ENCODE peak calls at places on chromosomes 13 and 19, in nine cellular contexts. G is cardiac muscle cell, E is lower lobe of right lung, V is fibroblast of mammary gland, H is upper lobe of right lung, Y is stomach, J is epithelial cell of esophagus, T is neural progenitor cell, I is mammary epithelial cell. K is an unnamed sample.

GRCh38 chr13:76868451-76868850 is 17.8 kb downstream of the KCTD12 start:
- DNase-seq in G (no peak), E (no peak), V (no peak), H (no peak), Y (no peak), J (no peak), T (no peak), I (no peak), K (no peak)

GRCh38 chr19:18294467-18294864 is 13.0 kb upstream of the JUND start:
- DNase-seq in G (no peak), E (peak; percentile 72), V (no peak), H (no peak), Y (peak; percentile 66), J (peak; percentile 81), T (peak; percentile 50), I (peak; percentile 48), K (no peak)

GRCh38 chr13:82674546-82674945 is 1207.7 kb downstream of the SLITRK1 start:
- DNase-seq in G (no peak), E (no peak), V (no peak), H (no peak), Y (no peak), J (no peak), T (no peak), I (no peak), K (no peak)

GRCh38 chr19:54551293-54551692 is 22.3 kb upstream of the LILRA2 start:
- DNase-seq in G (no peak), E (no peak), V (no peak), H (no peak), Y (no peak), J (no peak), T (no peak), I (no peak), K (no peak)

GRCh38 chr13:48112896-48113525 is 18.1 kb upstream of the MED4 start:
- DNase-seq in G (no peak), E (no peak), V (no peak), H (no peak), Y (no peak), J (no peak), T (no peak), I (peak; percentile 79), K (no peak)

GRCh38 chr19:27660428-27660827 is 1552.5 kb downstream of the UQCRFS1 start:
- DNase-seq in G (no peak), E (no peak), V (no peak), H (no peak), Y (no peak), J (no peak), T (no peak), I (no peak), K (no peak)

GRCh38 chr13:20414475-20415287 is 111.0 kb downstream of the CRYL1 start:
- DNase-seq in G (no peak), E (no peak), V (no peak), H (no peak), Y (no peak), J (peak; percentile 23), T (no peak), I (no peak), K (no peak)

GRCh38 chr13:66556306-66556705 is 673.8 kb downstream of the PCDH9 start:
- DNase-seq in G (no peak), E (no peak), V (peak; percentile 38), H (no peak), Y (no peak), J (no peak), T (no peak), I (no peak), K (peak; percentile 50)

GRCh38 chr19:1591421-1592022 is 1.1 kb downstream of the MBD3 start:
- DNase-seq in G (peak; percentile 32), E (no peak), V (no peak), H (no peak), Y (no peak), J (no peak), T (peak; percentile 65), I (no peak), K (peak; percentile 13)

GRCh38 chr13:48232420-48233096 is 448 bp upstream of the ITM2B start:
- DNase-seq in G (no peak), E (no peak), V (peak; percentile 65), H (no peak), Y (peak; percentile 35), J (no peak), T (peak; percentile 18), I (no peak), K (peak; percentile 22)

GRCh38 chr19:32779082-32779481 is 59.5 kb downstream of the TDRD12 start:
- DNase-seq in G (no peak), E (no peak), V (no peak), H (no peak), Y (no peak), J (no peak), T (no peak), I (no peak), K (no peak)
- TF ChIP-seq CTCF in G (no peak), E (no peak), V (no peak), H (no peak), Y (no peak), J (no peak), T (no peak), I (no peak), K (no peak)

DNA sequence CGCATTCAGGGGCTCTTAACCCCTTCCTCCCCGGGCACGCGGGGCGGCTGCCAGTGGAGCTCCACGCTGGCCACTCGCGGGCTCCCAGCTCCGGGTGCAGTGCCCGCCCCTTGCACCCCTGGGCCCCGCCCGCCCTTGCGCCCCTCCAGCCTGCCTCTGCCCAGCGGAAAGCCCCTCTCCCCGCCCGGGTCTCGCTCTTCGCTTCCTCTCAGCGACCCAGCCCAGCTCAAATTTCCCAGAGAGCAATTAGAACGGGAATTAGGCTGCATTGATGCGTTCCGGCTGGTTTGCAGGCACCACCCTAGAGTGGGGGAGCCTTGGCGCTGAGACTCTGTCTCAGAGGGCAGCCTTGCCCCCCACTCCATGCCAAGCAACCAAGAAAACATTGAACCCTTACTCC is 1.8 kb upstream of the GSX1 start:
- DNase-seq in G (no peak), E (no peak), V (no peak), H (no peak), Y (no peak), J (no peak), T (peak; percentile 55), I (no peak), K (no peak)
- H3K4me3 ChIP-seq in G (no peak overlapping the region), E (peak overlapping the region; percentile 43), V (no peak overlapping the region), H (peak overlapping the region; percentile 42), Y (peak overlapping the region; percentile 23), J (no peak overlapping the region), T (no peak overlapping the region), I (no peak overlapping the region), K (no peak overlapping the region)

DNA sequence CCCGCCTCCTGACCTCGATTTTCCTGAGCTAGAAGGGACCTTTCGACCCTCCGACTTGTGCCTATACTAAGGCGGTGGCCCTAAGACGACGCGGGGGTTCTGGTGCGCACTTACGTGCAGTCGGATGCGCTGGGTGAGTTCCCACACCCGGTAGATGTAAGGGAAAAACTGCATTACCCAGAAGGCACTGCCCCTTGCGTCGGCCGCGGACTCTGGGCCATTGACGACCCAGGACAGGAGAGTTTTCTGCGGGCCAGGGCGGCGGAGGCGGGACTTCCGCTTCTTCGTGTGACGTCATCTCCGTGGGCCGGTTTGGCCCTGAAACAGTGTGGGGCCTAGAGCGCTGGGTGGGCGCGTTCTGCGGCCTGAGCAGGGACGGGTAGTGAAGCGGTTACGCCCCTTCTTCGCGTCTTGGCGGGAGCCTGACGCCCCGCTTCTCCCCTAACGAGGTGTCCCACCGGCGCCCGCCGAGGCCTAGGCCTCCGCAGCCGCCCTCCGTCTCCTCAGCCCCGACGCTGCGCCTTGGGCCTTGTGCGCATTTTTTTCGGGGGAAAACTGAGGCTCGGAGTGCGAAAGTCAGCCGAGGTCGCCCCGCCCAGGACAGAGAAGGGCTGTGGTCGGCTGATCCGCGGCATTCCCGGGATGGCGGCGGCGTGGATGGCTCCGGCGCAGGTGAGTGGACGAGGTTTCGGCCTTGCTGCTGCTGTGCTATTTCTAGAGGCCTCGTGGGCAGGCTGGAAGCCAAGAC is at the start of gene ZNF460:
- DNase-seq in G (peak; percentile 98), E (peak; percentile 97), V (peak; percentile 97), H (peak; percentile 98), Y (peak; percentile 96), J (peak; percentile 98), T (peak; percentile 99), I (peak; percentile 96), K (peak; percentile 99)
- TF ChIP-seq CTCF in G (no peak), E (no peak), V (no peak), H (no peak), Y (peak; percentile 2), J (no peak), T (no peak), I (no peak), K (no peak)

GRCh38 chr13:103283451-103283820 is 217.2 kb upstream of the SLC10A2 start:
- DNase-seq in G (peak; percentile 14), E (no peak), V (no peak), H (no peak), Y (no peak), J (no peak), T (no peak), I (no peak), K (no peak)

GRCh38 chr13:103288114-103288513 is 221.9 kb upstream of the SLC10A2 start:
- DNase-seq in G (peak; percentile 63), E (no peak), V (no peak), H (no peak), Y (no peak), J (peak; percentile 27), T (no peak), I (no peak), K (no peak)

GRCh38 chr13:103287659-103288058 is 221.4 kb upstream of the SLC10A2 start:
- DNase-seq in G (no peak), E (no peak), V (no peak), H (no peak), Y (no peak), J (peak; percentile 47), T (no peak), I (peak; percentile 87), K (peak; percentile 15)

GRCh38 chr13:103277959-103278673 is 211.9 kb upstream of the SLC10A2 start:
- DNase-seq in G (no peak), E (no peak), V (no peak), H (no peak), Y (no peak), J (peak; percentile 10), T (no peak), I (no peak), K (no peak)

DNA sequence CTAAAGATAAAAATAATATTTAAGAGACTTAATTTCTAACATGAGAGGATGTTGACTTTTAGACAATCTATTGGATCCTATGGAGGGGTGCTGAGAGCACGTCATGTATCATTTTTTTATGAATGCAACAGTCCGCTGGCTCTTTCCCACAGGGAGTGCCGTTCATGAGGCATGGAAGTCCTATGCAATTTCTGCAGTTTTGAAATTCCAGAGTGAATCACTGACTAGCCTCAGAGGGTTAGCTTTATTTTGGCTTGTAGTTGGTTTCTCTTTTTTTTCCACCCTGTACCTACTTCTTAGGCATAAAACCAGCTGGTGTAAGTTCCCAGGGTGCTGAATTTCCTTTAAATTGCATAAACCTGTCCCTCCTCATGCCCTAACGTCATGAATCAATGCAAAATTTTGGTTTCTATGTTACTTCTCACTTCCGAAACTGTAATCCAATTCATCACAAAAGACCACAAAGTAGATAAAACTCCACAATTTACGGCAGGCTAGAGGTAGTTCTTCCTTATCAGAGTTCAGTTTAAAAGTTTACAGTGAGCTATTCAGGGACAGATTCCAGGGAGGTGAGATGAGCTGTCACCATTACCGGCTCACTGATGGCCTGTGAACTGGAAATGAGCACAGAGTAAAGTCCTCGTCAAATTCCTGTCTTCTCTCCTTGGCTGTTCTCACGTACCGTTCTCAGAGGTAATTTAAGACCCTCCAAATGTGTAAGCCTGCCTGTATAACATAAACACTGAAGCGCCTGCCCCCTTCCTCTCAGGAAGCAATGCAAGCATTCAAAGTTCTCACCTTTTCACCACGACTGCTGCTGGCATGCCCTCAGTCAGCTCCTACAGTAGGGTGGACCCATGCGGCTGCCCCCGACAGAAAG is 216.6 kb upstream of the SLC10A2 start:
- DNase-seq in G (peak; percentile 64), E (no peak), V (peak; percentile 68), H (no peak), Y (no peak), J (peak; percentile 96), T (no peak), I (peak; percentile 97), K (peak; percentile 96)
- H3K4me3 ChIP-seq in G (no peak overlapping the region), E (no peak overlapping the region), V (no peak overlapping the region), H (no peak overlapping the region), Y (no peak overlapping the region), J (peak overlapping the region; percentile 22), T (no peak overlapping the region), I (no peak overlapping the region), K (no peak overlapping the region)

K was measured in cardiac fibroblast.